ENCODE peak calls at places on chromosomes 16 and 17, in five cellular contexts. One of them, this sample, is unnamed.

GRCh38 chr17:142102-142661 is 4.8 kb downstream of the SCGB1C2 start:
- DNase-seq in caudate nucleus: no peak
- DNase-seq in NCI-H1092: no peak
- DNase-seq in progenitor cell of endocrine pancreas: peak; percentile 7
- DNase-seq in WERI-Rb-1: peak; percentile 61
- DNase-seq in this sample: peak; percentile 48

GRCh38 chr17:35889818-35890773 is 9.9 kb upstream of the CCL5 start:
- DNase-seq in caudate nucleus: no peak
- DNase-seq in NCI-H1092: peak; percentile 34
- DNase-seq in progenitor cell of endocrine pancreas: no peak
- DNase-seq in WERI-Rb-1: no peak
- DNase-seq in this sample: no peak

GRCh38 chr17:13978478-13978877 is 90.8 kb upstream of the COX10 start:
- DNase-seq in caudate nucleus: no peak
- DNase-seq in NCI-H1092: no peak
- DNase-seq in progenitor cell of endocrine pancreas: no peak
- DNase-seq in WERI-Rb-1: no peak
- DNase-seq in this sample: no peak

GRCh38 chr16:87854053-87854906 is 15.0 kb downstream of the SLC7A5 start:
- DNase-seq in caudate nucleus: no peak
- DNase-seq in NCI-H1092: no peak
- DNase-seq in progenitor cell of endocrine pancreas: no peak
- DNase-seq in WERI-Rb-1: peak; percentile 76
- DNase-seq in this sample: no peak

GRCh38 chr16:80317132-80318098 is 223.4 kb upstream of the DYNLRB2 start:
- DNase-seq in caudate nucleus: no peak
- DNase-seq in NCI-H1092: no peak
- DNase-seq in progenitor cell of endocrine pancreas: no peak
- DNase-seq in WERI-Rb-1: peak; percentile 5
- DNase-seq in this sample: peak; percentile 43

GRCh38 chr17:550776-551175 is 163.9 kb downstream of the VPS53 start:
- DNase-seq in caudate nucleus: no peak
- DNase-seq in NCI-H1092: no peak
- DNase-seq in progenitor cell of endocrine pancreas: no peak
- DNase-seq in WERI-Rb-1: no peak
- DNase-seq in this sample: peak; percentile 22

GRCh38 chr17:10687497-10687896 is 9.8 kb downstream of the SCO1 start:
- DNase-seq in caudate nucleus: no peak
- DNase-seq in NCI-H1092: no peak
- DNase-seq in progenitor cell of endocrine pancreas: no peak
- DNase-seq in WERI-Rb-1: no peak
- DNase-seq in this sample: no peak

GRCh38 chr17:73489333-73489732 is 154.9 kb downstream of the SDK2 start:
- DNase-seq in caudate nucleus: no peak
- DNase-seq in NCI-H1092: no peak
- DNase-seq in progenitor cell of endocrine pancreas: no peak
- DNase-seq in WERI-Rb-1: peak; percentile 47
- DNase-seq in this sample: no peak

GRCh38 chr16:88702364-88703210 is 3.6 kb downstream of the RNF166 start:
- DNase-seq in caudate nucleus: no peak
- DNase-seq in NCI-H1092: no peak
- DNase-seq in progenitor cell of endocrine pancreas: no peak
- DNase-seq in WERI-Rb-1: no peak
- DNase-seq in this sample: no peak

GRCh38 chr16:53884748-53885147 is 180.8 kb downstream of the FTO start:
- DNase-seq in caudate nucleus: no peak
- DNase-seq in NCI-H1092: no peak
- DNase-seq in progenitor cell of endocrine pancreas: no peak
- DNase-seq in WERI-Rb-1: no peak
- DNase-seq in this sample: no peak

GRCh38 chr16:3577302-3577752 is at the start of gene NLRC3:
- DNase-seq in caudate nucleus: no peak
- DNase-seq in NCI-H1092: no peak
- DNase-seq in progenitor cell of endocrine pancreas: no peak
- DNase-seq in WERI-Rb-1: no peak
- DNase-seq in this sample: no peak

GRCh38 chr17:19021622-19022083 is 17.1 kb upstream of the FAM83G start:
- DNase-seq in caudate nucleus: no peak
- DNase-seq in NCI-H1092: no peak
- DNase-seq in progenitor cell of endocrine pancreas: no peak
- DNase-seq in WERI-Rb-1: peak; percentile 34
- DNase-seq in this sample: no peak

GRCh38 chr16:23026777-23027362 is 122.4 kb downstream of the USP31 start:
- DNase-seq in caudate nucleus: no peak
- DNase-seq in NCI-H1092: no peak
- DNase-seq in progenitor cell of endocrine pancreas: peak; percentile 56
- DNase-seq in WERI-Rb-1: no peak
- DNase-seq in this sample: peak; percentile 20

GRCh38 chr17:2571523-2572303 is 21.7 kb upstream of the PAFAH1B1 start:
- DNase-seq in caudate nucleus: no peak
- DNase-seq in NCI-H1092: no peak
- DNase-seq in progenitor cell of endocrine pancreas: no peak
- DNase-seq in WERI-Rb-1: no peak
- DNase-seq in this sample: no peak

GRCh38 chr16:10658943-10659342 is 35.8 kb downstream of the TEKT5 start:
- DNase-seq in caudate nucleus: no peak
- DNase-seq in NCI-H1092: no peak
- DNase-seq in progenitor cell of endocrine pancreas: no peak
- DNase-seq in WERI-Rb-1: no peak
- DNase-seq in this sample: no peak

GRCh38 chr17:55783684-55784245 is 32.9 kb downstream of the PCTP start:
- DNase-seq in caudate nucleus: no peak
- DNase-seq in NCI-H1092: no peak
- DNase-seq in progenitor cell of endocrine pancreas: no peak
- DNase-seq in WERI-Rb-1: peak; percentile 82
- DNase-seq in this sample: no peak

GRCh38 chr17:11331790-11332526 is 90.9 kb downstream of the SHISA6 start:
- DNase-seq in caudate nucleus: no peak
- DNase-seq in NCI-H1092: no peak
- DNase-seq in progenitor cell of endocrine pancreas: no peak
- DNase-seq in WERI-Rb-1: no peak
- DNase-seq in this sample: no peak

GRCh38 chr16:17068524-17068923 is 402.2 kb downstream of the XYLT1 start:
- DNase-seq in caudate nucleus: no peak
- DNase-seq in NCI-H1092: no peak
- DNase-seq in progenitor cell of endocrine pancreas: no peak
- DNase-seq in WERI-Rb-1: no peak
- DNase-seq in this sample: no peak

GRCh38 chr17:70123193-70123592 is 46.1 kb upstream of the KCNJ2 start:
- DNase-seq in caudate nucleus: no peak
- DNase-seq in NCI-H1092: no peak
- DNase-seq in progenitor cell of endocrine pancreas: no peak
- DNase-seq in WERI-Rb-1: no peak
- DNase-seq in this sample: no peak

GRCh38 chr17:3788200-3788599 is 12.8 kb downstream of the ITGAE start:
- DNase-seq in caudate nucleus: no peak
- DNase-seq in NCI-H1092: no peak
- DNase-seq in progenitor cell of endocrine pancreas: no peak
- DNase-seq in WERI-Rb-1: no peak
- DNase-seq in this sample: no peak

GRCh38 chr17:53749178-53749577 is 73.5 kb upstream of the KIF2B start:
- DNase-seq in caudate nucleus: no peak
- DNase-seq in NCI-H1092: no peak
- DNase-seq in progenitor cell of endocrine pancreas: no peak
- DNase-seq in WERI-Rb-1: no peak
- DNase-seq in this sample: peak; percentile 5

GRCh38 chr17:82493517-82493840 is 26.1 kb upstream of the FOXK2 start:
- DNase-seq in caudate nucleus: no peak
- DNase-seq in NCI-H1092: no peak
- DNase-seq in progenitor cell of endocrine pancreas: no peak
- DNase-seq in WERI-Rb-1: no peak
- DNase-seq in this sample: peak; percentile 20

GRCh38 chr16:73051216-73051615 is 3.3 kb upstream of the ZFHX3 start:
- DNase-seq in caudate nucleus: no peak
- DNase-seq in NCI-H1092: no peak
- DNase-seq in progenitor cell of endocrine pancreas: no peak
- DNase-seq in WERI-Rb-1: no peak
- DNase-seq in this sample: no peak

GRCh38 chr17:41009301-41009760 is 403 bp upstream of the KRTAP3-1 start:
- DNase-seq in caudate nucleus: no peak
- DNase-seq in NCI-H1092: no peak
- DNase-seq in progenitor cell of endocrine pancreas: no peak
- DNase-seq in WERI-Rb-1: no peak
- DNase-seq in this sample: no peak

GRCh38 chr16:14284930-14285541 is 213.9 kb downstream of the MRTFB start:
- DNase-seq in caudate nucleus: peak; percentile 72
- DNase-seq in NCI-H1092: peak; percentile 78
- DNase-seq in progenitor cell of endocrine pancreas: no peak
- DNase-seq in WERI-Rb-1: no peak
- DNase-seq in this sample: no peak

GRCh38 chr16:29745126-29745852 is 501 bp downstream of the C16orf54 start:
- DNase-seq in caudate nucleus: no peak
- DNase-seq in NCI-H1092: no peak
- DNase-seq in progenitor cell of endocrine pancreas: no peak
- DNase-seq in WERI-Rb-1: no peak
- DNase-seq in this sample: no peak

GRCh38 chr17:74392848-74393247 is 25.5 kb downstream of the GPR142 start:
- DNase-seq in caudate nucleus: no peak
- DNase-seq in NCI-H1092: no peak
- DNase-seq in progenitor cell of endocrine pancreas: no peak
- DNase-seq in WERI-Rb-1: no peak
- DNase-seq in this sample: no peak

GRCh38 chr17:82250868-82251500 is 22.1 kb downstream of the SLC16A3 start:
- DNase-seq in caudate nucleus: no peak
- DNase-seq in NCI-H1092: no peak
- DNase-seq in progenitor cell of endocrine pancreas: no peak
- DNase-seq in WERI-Rb-1: no peak
- DNase-seq in this sample: no peak

GRCh38 chr17:40456396-40456951 is 13.2 kb downstream of the IGFBP4 start:
- DNase-seq in caudate nucleus: no peak
- DNase-seq in NCI-H1092: no peak
- DNase-seq in progenitor cell of endocrine pancreas: no peak
- DNase-seq in WERI-Rb-1: no peak
- DNase-seq in this sample: no peak

GRCh38 chr16:47664653-47665325 is 203.7 kb downstream of the PHKB start:
- DNase-seq in caudate nucleus: no peak
- DNase-seq in NCI-H1092: no peak
- DNase-seq in progenitor cell of endocrine pancreas: no peak
- DNase-seq in WERI-Rb-1: no peak
- DNase-seq in this sample: no peak

GRCh38 chr17:82797061-82797460 is 42.8 kb downstream of the ZNF750 start:
- DNase-seq in caudate nucleus: no peak
- DNase-seq in NCI-H1092: no peak
- DNase-seq in progenitor cell of endocrine pancreas: no peak
- DNase-seq in WERI-Rb-1: no peak
- DNase-seq in this sample: no peak

GRCh38 chr16:65666132-65666869 is 544.4 kb upstream of the CDH11 start:
- DNase-seq in caudate nucleus: no peak
- DNase-seq in NCI-H1092: no peak
- DNase-seq in progenitor cell of endocrine pancreas: no peak
- DNase-seq in WERI-Rb-1: no peak
- DNase-seq in this sample: no peak

GRCh38 chr17:76121932-76122383 is 18.4 kb upstream of the EXOC7 start:
- DNase-seq in caudate nucleus: no peak
- DNase-seq in NCI-H1092: no peak
- DNase-seq in progenitor cell of endocrine pancreas: no peak
- DNase-seq in WERI-Rb-1: no peak
- DNase-seq in this sample: peak; percentile 44

GRCh38 chr17:72719582-72720493 is 372.6 kb downstream of the SLC39A11 start:
- DNase-seq in caudate nucleus: no peak
- DNase-seq in NCI-H1092: no peak
- DNase-seq in progenitor cell of endocrine pancreas: no peak
- DNase-seq in WERI-Rb-1: no peak
- DNase-seq in this sample: no peak

GRCh38 chr16:86578499-86579267 is at the start of gene FOXL1:
- DNase-seq in caudate nucleus: no peak
- DNase-seq in NCI-H1092: no peak
- DNase-seq in progenitor cell of endocrine pancreas: no peak
- DNase-seq in WERI-Rb-1: no peak
- DNase-seq in this sample: peak; percentile 74

This sample was measured in AG08396.